ENCODE peak calls at places on chromosome 20, in eight cellular contexts. Q is NCI-H2029 treated with DMSO at 0.1 percent for 48 hours; C is globus pallidus; H is stimulated activated CD8-positive, alpha-beta memory T cell treated with anti-CD3 and anti-CD28 coated beads, Interleukin-4, amount 100 ng/mL, for 24 hours; E is Calu3; A is adipocyte; W is activated CD8-positive, alpha-beta memory T cell treated with anti-CD3 and anti-CD28 coated beads, Interleukin-2, amount 50 U/mL, for 4 hours; Z is endothelial cell. L is an unnamed sample.

GRCh38 chr20:4112490-4113420 is 97.4 kb upstream of the RNF24 start:
- DNase-seq in Q (peak), C (peak), H (no peak), E (peak), A (no peak), W (no peak), Z (no peak), L (no peak)

GRCh38 chr20:58078741-58079522 is 149.5 kb downstream of the ANKRD60 start:
- DNase-seq in Q (no peak), C (no peak), H (no peak), E (peak), A (peak), W (no peak), Z (no peak), L (no peak)

GRCh38 chr20:32112862-32113261 is 3.3 kb downstream of the TM9SF4 start:
- DNase-seq in Q (no peak), C (no peak), H (no peak), E (peak), A (no peak), W (no peak), Z (no peak), L (no peak)

GRCh38 chr20:8223096-8223870 is 91.2 kb downstream of the PLCB1 start:
- DNase-seq in Q (no peak), C (no peak), H (no peak), E (no peak), A (peak), W (no peak), Z (no peak), L (no peak)

GRCh38 chr20:25223179-25223661 is 24.7 kb upstream of the PYGB start:
- DNase-seq in Q (no peak), C (no peak), H (peak), E (peak), A (peak), W (no peak), Z (no peak), L (peak)

GRCh38 chr20:34079818-34080217 is 32.2 kb downstream of the EIF2S2 start:
- DNase-seq in Q (no peak), C (no peak), H (no peak), E (no peak), A (no peak), W (no peak), Z (no peak), L (no peak)

GRCh38 chr20:64105846-64106434 is 1.4 kb downstream of the NPBWR2 start:
- DNase-seq in Q (no peak), C (no peak), H (no peak), E (no peak), A (no peak), W (peak), Z (no peak), L (peak)

GRCh38 chr20:9363673-9364072 is 150.7 kb upstream of the LAMP5 start:
- DNase-seq in Q (no peak), C (no peak), H (no peak), E (no peak), A (no peak), W (no peak), Z (no peak), L (no peak)

GRCh38 chr20:46406986-46407670 is 713 bp upstream of the ELMO2 start:
- DNase-seq in Q (peak), C (no peak), H (peak), E (peak), A (peak), W (peak), Z (peak), L (peak)

GRCh38 chr20:64130271-64130670 is 22.9 kb upstream of the NPBWR2 start:
- DNase-seq in Q (no peak), C (no peak), H (no peak), E (no peak), A (no peak), W (no peak), Z (no peak), L (no peak)

GRCh38 chr20:51565741-51566140 is 23.2 kb upstream of the NFATC2 start:
- DNase-seq in Q (no peak), C (no peak), H (no peak), E (no peak), A (peak), W (no peak), Z (no peak), L (no peak)

GRCh38 chr20:49132995-49133451 is 55.1 kb downstream of the STAU1 start:
- DNase-seq in Q (peak), C (peak), H (no peak), E (peak), A (peak), W (no peak), Z (peak), L (no peak)

GRCh38 chr20:40080059-40080652 is 608.9 kb downstream of the MAFB start:
- DNase-seq in Q (no peak), C (no peak), H (no peak), E (no peak), A (no peak), W (no peak), Z (no peak), L (no peak)

GRCh38 chr20:35020108-35021031 is 64.7 kb downstream of the MYH7B start:
- DNase-seq in Q (no peak), C (no peak), H (no peak), E (no peak), A (no peak), W (no peak), Z (no peak), L (peak)

GRCh38 chr20:58953050-58953449 is 28.0 kb upstream of the NELFCD start:
- DNase-seq in Q (no peak), C (no peak), H (no peak), E (no peak), A (no peak), W (no peak), Z (no peak), L (no peak)

GRCh38 chr20:2006452-2007381 is 12.9 kb upstream of the PDYN start:
- DNase-seq in Q (peak), C (peak), H (no peak), E (peak), A (peak), W (peak), Z (peak), L (peak)

GRCh38 chr20:59515906-59516209 is 88.5 kb upstream of the PHACTR3 start:
- DNase-seq in Q (no peak), C (no peak), H (no peak), E (no peak), A (no peak), W (no peak), Z (no peak), L (no peak)

GRCh38 chr20:57993738-57994431 is 234.6 kb downstream of the ANKRD60 start:
- DNase-seq in Q (no peak), C (no peak), H (no peak), E (no peak), A (peak), W (no peak), Z (no peak), L (peak)

GRCh38 chr20:14996883-14997672 is 659.7 kb upstream of the FLRT3 start:
- DNase-seq in Q (no peak), C (no peak), H (no peak), E (no peak), A (no peak), W (no peak), Z (no peak), L (no peak)

GRCh38 chr20:18712877-18713276 is 100.7 kb upstream of the SCP2D1 start:
- DNase-seq in Q (no peak), C (no peak), H (no peak), E (no peak), A (no peak), W (no peak), Z (no peak), L (no peak)

GRCh38 chr20:48019496-48019895 is 234.2 kb upstream of the SULF2 start:
- DNase-seq in Q (no peak), C (no peak), H (no peak), E (no peak), A (no peak), W (no peak), Z (no peak), L (no peak)

L was measured in activated effector memory CD4-positive, alpha-beta T cell treated with anti-CD3 and anti-CD28 coated beads, Interleukin-2, amount 50 U/mL, for 16 hours.